ENCODE peak calls at places on chromosomes 11 and 22, in five cellular contexts. One of them, this sample, is unnamed.

GRCh38 chr11:93849751-93850584 is 450 bp downstream of the VSTM5 start:
- DNase-seq in HCT116: no peak
- DNase-seq in fibroblast of lung: peak; percentile 50
- DNase-seq in neuronal stem cell: peak; percentile 5
- DNase-seq in SK-N-SH: peak; percentile 83
- DNase-seq in this sample: peak; percentile 38

GRCh38 chr11:98600103-98600502 is 420.6 kb upstream of the CNTN5 start:
- DNase-seq in SK-N-SH: no peak
- DNase-seq in HCT116: no peak
- DNase-seq in fibroblast of lung: no peak
- DNase-seq in neuronal stem cell: no peak
- DNase-seq in this sample: no peak

GRCh38 chr22:50699001-50699753 is 26.6 kb downstream of the SHANK3 start:
- DNase-seq in SK-N-SH: no peak
- DNase-seq in neuronal stem cell: no peak
- DNase-seq in fibroblast of lung: no peak
- DNase-seq in HCT116: no peak
- DNase-seq in this sample: no peak

GRCh38 chr22:41501209-41501608 is 32.3 kb downstream of the ACO2 start:
- DNase-seq in neuronal stem cell: no peak
- DNase-seq in SK-N-SH: peak; percentile 33
- DNase-seq in HCT116: no peak
- DNase-seq in fibroblast of lung: no peak
- DNase-seq in this sample: peak; percentile 44

GRCh38 chr11:123164732-123165450 is 30.2 kb downstream of the CLMP start:
- DNase-seq in fibroblast of lung: no peak
- DNase-seq in HCT116: no peak
- DNase-seq in neuronal stem cell: no peak
- DNase-seq in SK-N-SH: no peak
- DNase-seq in this sample: no peak

GRCh38 chr11:122100222-122101080 is 15.6 kb downstream of the BLID start:
- DNase-seq in neuronal stem cell: no peak
- DNase-seq in HCT116: no peak
- DNase-seq in fibroblast of lung: peak; percentile 84
- DNase-seq in SK-N-SH: peak; percentile 36
- DNase-seq in this sample: peak; percentile 74

GRCh38 chr11:23314162-23314561 is 453.9 kb upstream of the CCDC179 start:
- DNase-seq in neuronal stem cell: no peak
- DNase-seq in SK-N-SH: no peak
- DNase-seq in HCT116: no peak
- DNase-seq in fibroblast of lung: no peak
- DNase-seq in this sample: no peak

GRCh38 chr11:84817998-84818397 is 809.1 kb downstream of the DLG2 start:
- DNase-seq in fibroblast of lung: peak; percentile 51
- DNase-seq in neuronal stem cell: no peak
- DNase-seq in HCT116: no peak
- DNase-seq in SK-N-SH: no peak
- DNase-seq in this sample: no peak

GRCh38 chr11:29324328-29324727 is 692.5 kb downstream of the KCNA4 start:
- DNase-seq in SK-N-SH: no peak
- DNase-seq in neuronal stem cell: no peak
- DNase-seq in fibroblast of lung: no peak
- DNase-seq in HCT116: no peak
- DNase-seq in this sample: no peak

GRCh38 chr22:36104988-36105387 is 55.6 kb downstream of the APOL3 start:
- DNase-seq in neuronal stem cell: no peak
- DNase-seq in fibroblast of lung: peak; percentile 33
- DNase-seq in HCT116: no peak
- DNase-seq in SK-N-SH: no peak
- DNase-seq in this sample: no peak

GRCh38 chr11:41431784-41432183 is 27.7 kb downstream of the LRRC4C start:
- DNase-seq in fibroblast of lung: no peak
- DNase-seq in neuronal stem cell: no peak
- DNase-seq in HCT116: no peak
- DNase-seq in SK-N-SH: peak; percentile 36
- DNase-seq in this sample: peak; percentile 50

GRCh38 chr11:128525411-128526243 is 61.7 kb downstream of the ETS1 start:
- DNase-seq in neuronal stem cell: no peak
- DNase-seq in SK-N-SH: no peak
- DNase-seq in HCT116: no peak
- DNase-seq in fibroblast of lung: peak; percentile 92
- DNase-seq in this sample: peak; percentile 60

GRCh38 chr11:82229346-82229745 is 504.3 kb downstream of the FAM181B start:
- DNase-seq in HCT116: no peak
- DNase-seq in fibroblast of lung: no peak
- DNase-seq in neuronal stem cell: no peak
- DNase-seq in SK-N-SH: peak; percentile 7
- DNase-seq in this sample: peak; percentile 40

GRCh38 chr11:73528877-73529530 is 68.9 kb downstream of the FAM168A start:
- DNase-seq in fibroblast of lung: no peak
- DNase-seq in neuronal stem cell: no peak
- DNase-seq in HCT116: no peak
- DNase-seq in SK-N-SH: no peak
- DNase-seq in this sample: no peak

GRCh38 chr11:123306531-123306930 is 111.5 kb upstream of the CLMP start:
- DNase-seq in HCT116: no peak
- DNase-seq in neuronal stem cell: no peak
- DNase-seq in fibroblast of lung: no peak
- DNase-seq in SK-N-SH: no peak
- DNase-seq in this sample: no peak

GRCh38 chr11:34806875-34807274 is 109.3 kb downstream of the APIP start:
- DNase-seq in fibroblast of lung: no peak
- DNase-seq in HCT116: no peak
- DNase-seq in neuronal stem cell: no peak
- DNase-seq in SK-N-SH: no peak
- DNase-seq in this sample: no peak

GRCh38 chr22:30286813-30287625 is 2.3 kb downstream of the CASTOR1 start:
- DNase-seq in HCT116: no peak
- DNase-seq in fibroblast of lung: peak; percentile 29
- DNase-seq in neuronal stem cell: peak; percentile 62
- DNase-seq in SK-N-SH: peak; percentile 85
- DNase-seq in this sample: peak; percentile 74

DNA sequence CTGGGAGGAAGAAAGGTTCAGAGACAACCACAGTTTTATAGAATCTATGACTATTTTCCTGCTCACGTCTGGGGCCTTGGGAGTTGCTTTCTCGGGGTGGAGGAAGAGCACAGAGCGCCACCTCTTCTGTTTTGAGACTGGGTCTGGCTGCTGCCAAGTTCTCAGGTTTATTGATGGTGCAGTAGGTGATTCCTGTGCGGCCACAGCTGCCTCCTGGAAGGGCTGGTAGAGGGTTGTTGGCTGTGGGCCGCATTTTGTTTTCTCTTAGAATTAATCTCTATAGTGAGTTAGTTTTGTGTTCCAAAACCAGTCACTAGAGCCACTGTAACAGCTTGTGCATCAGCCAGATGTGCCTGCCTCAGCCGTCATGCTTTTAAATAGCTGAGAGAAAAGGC is 12.9 kb downstream of the TBC1D22A start:
- DNase-seq in fibroblast of lung: no peak
- DNase-seq in HCT116: no peak
- DNase-seq in SK-N-SH: no peak
- DNase-seq in neuronal stem cell: no peak
- DNase-seq in this sample: no peak
- H3K4me2 ChIP-seq in fibroblast of lung: no peak overlapping the region
- H3K4me2 ChIP-seq in HCT116: peak overlapping the region; percentile 75
- H3K4me2 ChIP-seq in SK-N-SH: no peak overlapping the region
- H3K4me2 ChIP-seq in neuronal stem cell: no peak overlapping the region
- H3K4me2 ChIP-seq in this sample: no peak overlapping the region

GRCh38 chr22:33983558-33983957 is 63.3 kb upstream of the LARGE1 start:
- DNase-seq in neuronal stem cell: no peak
- DNase-seq in HCT116: no peak
- DNase-seq in fibroblast of lung: no peak
- DNase-seq in SK-N-SH: no peak
- DNase-seq in this sample: no peak

GRCh38 chr22:33985506-33985905 is 65.2 kb upstream of the LARGE1 start:
- DNase-seq in HCT116: no peak
- DNase-seq in SK-N-SH: no peak
- DNase-seq in neuronal stem cell: no peak
- DNase-seq in fibroblast of lung: no peak
- DNase-seq in this sample: no peak

GRCh38 chr22:33986167-33986771 is 66.0 kb upstream of the LARGE1 start:
- DNase-seq in SK-N-SH: no peak
- DNase-seq in fibroblast of lung: no peak
- DNase-seq in neuronal stem cell: no peak
- DNase-seq in HCT116: no peak
- DNase-seq in this sample: no peak

GRCh38 chr22:33984211-33984610 is 63.9 kb upstream of the LARGE1 start:
- DNase-seq in HCT116: no peak
- DNase-seq in fibroblast of lung: no peak
- DNase-seq in neuronal stem cell: no peak
- DNase-seq in SK-N-SH: no peak
- DNase-seq in this sample: no peak

DNA sequence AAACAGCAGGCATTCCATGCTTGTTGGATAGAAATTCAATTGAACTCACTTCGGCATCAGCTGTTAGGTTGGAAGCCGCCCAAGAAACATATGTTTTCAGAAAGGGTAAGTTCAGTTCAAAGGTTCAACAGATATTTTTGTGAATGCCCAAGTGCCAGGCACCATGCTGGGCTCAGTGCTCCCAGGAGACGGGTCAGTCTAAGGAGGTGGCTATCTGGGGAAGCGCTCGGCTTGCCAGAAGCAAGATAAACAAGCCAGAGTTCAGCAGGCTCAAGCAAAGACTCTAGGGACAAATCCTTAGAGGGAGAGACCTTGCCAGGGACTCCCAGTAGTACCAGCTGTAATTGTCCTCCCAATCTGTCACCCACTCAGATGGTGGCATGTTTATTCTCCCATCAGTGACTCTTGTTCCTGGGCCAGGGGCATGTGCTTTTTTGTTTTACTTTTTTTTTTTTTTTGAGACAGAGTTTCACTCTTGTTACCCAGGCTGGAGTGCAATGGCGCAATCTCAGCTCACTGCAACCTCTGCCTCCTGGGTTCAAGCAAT is 64.5 kb upstream of the LARGE1 start:
- DNase-seq in SK-N-SH: no peak
- DNase-seq in fibroblast of lung: no peak
- DNase-seq in HCT116: no peak
- DNase-seq in neuronal stem cell: no peak
- DNase-seq in this sample: no peak
- H2AFZ ChIP-seq in SK-N-SH: no peak overlapping the region
- H2AFZ ChIP-seq in fibroblast of lung: no peak overlapping the region
- H2AFZ ChIP-seq in HCT116: no peak overlapping the region
- H2AFZ ChIP-seq in neuronal stem cell: no peak overlapping the region
- H2AFZ ChIP-seq in this sample: peak overlapping the region; percentile 42

GRCh38 chr11:62725686-62726085 is 1.6 kb downstream of the HNRNPUL2 start:
- DNase-seq in HCT116: no peak
- DNase-seq in fibroblast of lung: no peak
- DNase-seq in neuronal stem cell: no peak
- DNase-seq in SK-N-SH: no peak
- DNase-seq in this sample: no peak

GRCh38 chr11:62721994-62722393 is 5.3 kb downstream of the HNRNPUL2 start:
- DNase-seq in neuronal stem cell: no peak
- DNase-seq in fibroblast of lung: peak; percentile 47
- DNase-seq in SK-N-SH: no peak
- DNase-seq in HCT116: no peak
- DNase-seq in this sample: peak; percentile 51

GRCh38 chr11:62726156-62727006 is 876 bp downstream of the HNRNPUL2 start:
- DNase-seq in SK-N-SH: no peak
- DNase-seq in neuronal stem cell: no peak
- DNase-seq in HCT116: no peak
- DNase-seq in fibroblast of lung: no peak
- DNase-seq in this sample: no peak

GRCh38 chr11:62727007-62727832 is at the start of gene HNRNPUL2:
- DNase-seq in neuronal stem cell: peak; percentile 99
- DNase-seq in SK-N-SH: peak; percentile 95
- DNase-seq in fibroblast of lung: peak; percentile 99
- DNase-seq in HCT116: peak; percentile 98
- DNase-seq in this sample: peak; percentile 100

DNA sequence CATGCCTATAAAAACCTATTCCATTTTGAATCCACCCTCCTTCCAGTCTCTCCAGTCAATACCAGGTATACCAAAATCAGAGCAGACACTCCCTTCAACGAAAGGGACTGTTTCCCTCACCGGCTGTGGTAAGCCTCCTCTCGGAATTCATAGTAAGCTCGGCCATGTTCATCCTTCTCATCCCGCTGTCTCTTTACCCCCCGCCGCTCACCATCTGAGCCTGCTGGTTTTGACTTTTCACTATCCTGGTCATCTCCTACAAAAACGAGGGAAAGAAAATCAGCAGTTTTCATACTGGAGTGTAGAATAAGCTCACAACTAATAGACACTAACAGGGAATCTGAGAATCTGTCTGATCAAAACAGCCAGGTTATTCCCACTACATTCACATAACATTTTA is 3.1 kb downstream of the HNRNPUL2 start:
- DNase-seq in neuronal stem cell: no peak
- DNase-seq in SK-N-SH: no peak
- DNase-seq in HCT116: no peak
- DNase-seq in fibroblast of lung: no peak
- DNase-seq in this sample: no peak
- H3K4me2 ChIP-seq in neuronal stem cell: no peak overlapping the region
- H3K4me2 ChIP-seq in SK-N-SH: peak overlapping the region; percentile 93
- H3K4me2 ChIP-seq in HCT116: no peak overlapping the region
- H3K4me2 ChIP-seq in fibroblast of lung: peak overlapping the region; percentile 95
- H3K4me2 ChIP-seq in this sample: peak overlapping the region; percentile 95

GRCh38 chr11:6544921-6545850 is 48.1 kb downstream of the DNHD1 start:
- DNase-seq in fibroblast of lung: peak; percentile 43
- DNase-seq in HCT116: no peak
- DNase-seq in neuronal stem cell: no peak
- DNase-seq in SK-N-SH: no peak
- DNase-seq in this sample: no peak
- H2AFZ ChIP-seq in fibroblast of lung: no peak overlapping the region
- H2AFZ ChIP-seq in HCT116: no peak overlapping the region
- H2AFZ ChIP-seq in neuronal stem cell: no peak overlapping the region
- H2AFZ ChIP-seq in SK-N-SH: no peak overlapping the region
- H2AFZ ChIP-seq in this sample: no peak overlapping the region

GRCh38 chr11:9740202-9740881 is 76.5 kb downstream of the SWAP70 start:
- DNase-seq in SK-N-SH: no peak
- DNase-seq in neuronal stem cell: no peak
- DNase-seq in fibroblast of lung: no peak
- DNase-seq in HCT116: no peak
- DNase-seq in this sample: no peak
- H3K4me2 ChIP-seq in SK-N-SH: no peak overlapping the region
- H3K4me2 ChIP-seq in neuronal stem cell: no peak overlapping the region
- H3K4me2 ChIP-seq in fibroblast of lung: no peak overlapping the region
- H3K4me2 ChIP-seq in HCT116: no peak overlapping the region
- H3K4me2 ChIP-seq in this sample: no peak overlapping the region

GRCh38 chr11:76159983-76160661 is 46.2 kb downstream of the WNT11 start:
- DNase-seq in SK-N-SH: peak; percentile 39
- DNase-seq in HCT116: no peak
- DNase-seq in neuronal stem cell: no peak
- DNase-seq in fibroblast of lung: no peak
- DNase-seq in this sample: no peak

GRCh38 chr11:76162336-76163288 is 43.7 kb downstream of the WNT11 start:
- DNase-seq in neuronal stem cell: no peak
- DNase-seq in fibroblast of lung: no peak
- DNase-seq in SK-N-SH: no peak
- DNase-seq in HCT116: no peak
- DNase-seq in this sample: no peak

GRCh38 chr11:76160856-76161255 is 45.4 kb downstream of the WNT11 start:
- DNase-seq in SK-N-SH: no peak
- DNase-seq in neuronal stem cell: no peak
- DNase-seq in HCT116: no peak
- DNase-seq in fibroblast of lung: no peak
- DNase-seq in this sample: no peak

GRCh38 chr11:76163289-76163880 is 42.9 kb downstream of the WNT11 start:
- DNase-seq in fibroblast of lung: no peak
- DNase-seq in neuronal stem cell: no peak
- DNase-seq in SK-N-SH: no peak
- DNase-seq in HCT116: no peak
- DNase-seq in this sample: no peak

GRCh38 chr11:76161261-76161961 is 44.9 kb downstream of the WNT11 start:
- DNase-seq in SK-N-SH: peak; percentile 86
- DNase-seq in neuronal stem cell: no peak
- DNase-seq in fibroblast of lung: no peak
- DNase-seq in HCT116: no peak
- DNase-seq in this sample: peak; percentile 40
- H2AFZ ChIP-seq in SK-N-SH: no peak overlapping the region
- H2AFZ ChIP-seq in neuronal stem cell: peak overlapping the region; percentile 79
- H2AFZ ChIP-seq in fibroblast of lung: no peak overlapping the region
- H2AFZ ChIP-seq in HCT116: no peak overlapping the region
- H2AFZ ChIP-seq in this sample: no peak overlapping the region

This sample was measured in neural progenitor cell.